ENCODE peak calls at places on chromosomes 13 and 19, in eight cellular contexts. One of them, this sample, is unnamed.

GRCh38 chr19:10086904-10087256 is 763 bp downstream of the SHFL start:
- DNase-seq in heart right ventricle: no peak
- DNase-seq in left lung: no peak
- DNase-seq in ascending aorta: no peak
- DNase-seq in cardiac muscle cell: peak; percentile 22
- DNase-seq in tibial nerve: no peak
- DNase-seq in endodermal cell: no peak
- DNase-seq in keratinocyte: no peak
- DNase-seq in this sample: no peak

GRCh38 chr13:73922728-73923393 is 211.3 kb downstream of the KLF12 start:
- DNase-seq in heart right ventricle: no peak
- DNase-seq in left lung: no peak
- DNase-seq in ascending aorta: no peak
- DNase-seq in cardiac muscle cell: peak; percentile 8
- DNase-seq in tibial nerve: no peak
- DNase-seq in endodermal cell: no peak
- DNase-seq in keratinocyte: no peak
- DNase-seq in this sample: no peak

GRCh38 chr19:49665301-49666119 is at the start of the genes BCL2L12 and IRF3:
- DNase-seq in heart right ventricle: peak; percentile 98
- DNase-seq in left lung: peak; percentile 98
- DNase-seq in ascending aorta: peak; percentile 98
- DNase-seq in cardiac muscle cell: peak; percentile 97
- DNase-seq in tibial nerve: peak; percentile 98
- DNase-seq in endodermal cell: peak; percentile 98
- DNase-seq in keratinocyte: peak; percentile 80
- DNase-seq in this sample: peak; percentile 79

GRCh38 chr19:34766386-34766785 is 6.6 kb downstream of the ZNF599 start:
- DNase-seq in heart right ventricle: no peak
- DNase-seq in left lung: no peak
- DNase-seq in ascending aorta: no peak
- DNase-seq in cardiac muscle cell: no peak
- DNase-seq in tibial nerve: no peak
- DNase-seq in endodermal cell: no peak
- DNase-seq in keratinocyte: no peak
- DNase-seq in this sample: no peak

GRCh38 chr13:113420833-113421600 is 32.3 kb downstream of the ADPRHL1 start:
- DNase-seq in heart right ventricle: no peak
- DNase-seq in left lung: no peak
- DNase-seq in ascending aorta: no peak
- DNase-seq in cardiac muscle cell: no peak
- DNase-seq in tibial nerve: no peak
- DNase-seq in endodermal cell: no peak
- DNase-seq in keratinocyte: no peak
- DNase-seq in this sample: no peak

GRCh38 chr13:24279267-24279666 is 30.1 kb upstream of the C1QTNF9 start:
- DNase-seq in heart right ventricle: no peak
- DNase-seq in left lung: no peak
- DNase-seq in ascending aorta: no peak
- DNase-seq in cardiac muscle cell: no peak
- DNase-seq in tibial nerve: no peak
- DNase-seq in endodermal cell: peak; percentile 37
- DNase-seq in keratinocyte: no peak
- DNase-seq in this sample: no peak

GRCh38 chr13:98275711-98276171 is 98.7 kb upstream of the RNF113B start:
- DNase-seq in heart right ventricle: no peak
- DNase-seq in left lung: no peak
- DNase-seq in ascending aorta: no peak
- DNase-seq in cardiac muscle cell: no peak
- DNase-seq in tibial nerve: no peak
- DNase-seq in endodermal cell: no peak
- DNase-seq in keratinocyte: no peak
- DNase-seq in this sample: no peak

GRCh38 chr19:12759686-12760085 is 8.1 kb downstream of the BEST2 start:
- DNase-seq in heart right ventricle: no peak
- DNase-seq in left lung: no peak
- DNase-seq in ascending aorta: no peak
- DNase-seq in cardiac muscle cell: no peak
- DNase-seq in tibial nerve: no peak
- DNase-seq in endodermal cell: no peak
- DNase-seq in keratinocyte: no peak
- DNase-seq in this sample: no peak

GRCh38 chr13:35484384-35484783 is 7.9 kb upstream of the MAB21L1 start:
- DNase-seq in heart right ventricle: no peak
- DNase-seq in left lung: no peak
- DNase-seq in ascending aorta: no peak
- DNase-seq in cardiac muscle cell: no peak
- DNase-seq in tibial nerve: no peak
- DNase-seq in endodermal cell: no peak
- DNase-seq in keratinocyte: no peak
- DNase-seq in this sample: no peak

GRCh38 chr13:23778879-23779278 is 110.3 kb downstream of the MIPEP start:
- DNase-seq in heart right ventricle: no peak
- DNase-seq in left lung: no peak
- DNase-seq in ascending aorta: no peak
- DNase-seq in cardiac muscle cell: peak; percentile 61
- DNase-seq in tibial nerve: no peak
- DNase-seq in endodermal cell: no peak
- DNase-seq in keratinocyte: no peak
- DNase-seq in this sample: no peak

GRCh38 chr13:46575843-46576242 is 22.9 kb downstream of the LRCH1 start:
- DNase-seq in heart right ventricle: peak; percentile 36
- DNase-seq in left lung: no peak
- DNase-seq in ascending aorta: peak; percentile 79
- DNase-seq in cardiac muscle cell: peak; percentile 91
- DNase-seq in tibial nerve: no peak
- DNase-seq in endodermal cell: no peak
- DNase-seq in keratinocyte: no peak
- DNase-seq in this sample: no peak

GRCh38 chr13:112619730-112620639 is 32.0 kb upstream of the TUBGCP3 start:
- DNase-seq in heart right ventricle: no peak
- DNase-seq in left lung: peak; percentile 65
- DNase-seq in ascending aorta: no peak
- DNase-seq in cardiac muscle cell: peak; percentile 12
- DNase-seq in tibial nerve: no peak
- DNase-seq in endodermal cell: peak; percentile 93
- DNase-seq in keratinocyte: no peak
- DNase-seq in this sample: no peak

DNA sequence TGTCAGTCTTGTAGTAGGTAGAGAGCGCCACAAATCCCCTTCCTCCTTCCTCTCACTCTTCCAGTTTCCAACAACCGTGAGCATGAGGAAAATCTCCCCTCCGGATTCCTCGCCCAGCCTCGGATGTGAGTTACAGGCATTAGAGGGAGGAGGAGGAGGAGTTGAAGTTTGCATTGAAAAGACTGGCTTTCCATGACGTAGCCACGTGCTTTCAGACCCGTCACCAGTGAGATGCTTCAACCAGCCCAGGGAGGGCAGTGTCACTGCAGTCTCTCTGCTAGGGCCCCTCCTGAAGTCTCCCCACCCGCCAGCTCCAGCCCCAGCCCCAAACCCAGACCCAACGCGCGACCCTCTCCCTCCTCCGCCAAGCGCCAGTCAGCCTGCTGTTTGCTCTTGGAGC is 444 bp upstream of the FGF14 start:
- DNase-seq in heart right ventricle: peak; percentile 42
- DNase-seq in left lung: no peak
- DNase-seq in ascending aorta: peak; percentile 65
- DNase-seq in cardiac muscle cell: peak; percentile 20
- DNase-seq in tibial nerve: no peak
- DNase-seq in endodermal cell: peak; percentile 87
- DNase-seq in keratinocyte: no peak
- DNase-seq in this sample: no peak
- H3K4me3 ChIP-seq in heart right ventricle: peak overlapping the region; percentile 66
- H3K4me3 ChIP-seq in left lung: no peak overlapping the region
- H3K4me3 ChIP-seq in ascending aorta: peak overlapping the region; percentile 83
- H3K4me3 ChIP-seq in cardiac muscle cell: no peak overlapping the region
- H3K4me3 ChIP-seq in tibial nerve: peak overlapping the region; percentile 44
- H3K4me3 ChIP-seq in endodermal cell: peak overlapping the region; percentile 81
- H3K4me3 ChIP-seq in keratinocyte: no peak overlapping the region
- H3K4me3 ChIP-seq in this sample: no peak overlapping the region

GRCh38 chr13:110330491-110331001 is 23.5 kb downstream of the COL4A2 start:
- DNase-seq in heart right ventricle: no peak
- DNase-seq in left lung: no peak
- DNase-seq in ascending aorta: peak; percentile 63
- DNase-seq in cardiac muscle cell: peak; percentile 33
- DNase-seq in tibial nerve: no peak
- DNase-seq in endodermal cell: no peak
- DNase-seq in keratinocyte: no peak
- DNase-seq in this sample: no peak
- H3K36me3 ChIP-seq in heart right ventricle: peaks cover 5% of the 10 kb centered on the region
- H3K36me3 ChIP-seq in left lung: no peaks in the 10 kb centered on the region
- H3K36me3 ChIP-seq in ascending aorta: peaks cover 12% of the 10 kb centered on the region
- H3K36me3 ChIP-seq in cardiac muscle cell: no peaks in the 10 kb centered on the region
- H3K36me3 ChIP-seq in tibial nerve: no peaks in the 10 kb centered on the region
- H3K36me3 ChIP-seq in endodermal cell: peaks cover 87% of the 10 kb centered on the region
- H3K36me3 ChIP-seq in keratinocyte: peaks cover 5% of the 10 kb centered on the region
- H3K36me3 ChIP-seq in this sample: no peaks in the 10 kb centered on the region

GRCh38 chr19:35901055-35901644 is 810 bp upstream of the NFKBID start:
- DNase-seq in heart right ventricle: no peak
- DNase-seq in left lung: no peak
- DNase-seq in ascending aorta: no peak
- DNase-seq in cardiac muscle cell: peak; percentile 25
- DNase-seq in tibial nerve: no peak
- DNase-seq in endodermal cell: no peak
- DNase-seq in keratinocyte: no peak
- DNase-seq in this sample: peak; percentile 45

GRCh38 chr19:35896643-35897040 is 3.7 kb downstream of the NFKBID start:
- DNase-seq in heart right ventricle: no peak
- DNase-seq in left lung: no peak
- DNase-seq in ascending aorta: no peak
- DNase-seq in cardiac muscle cell: no peak
- DNase-seq in tibial nerve: no peak
- DNase-seq in endodermal cell: no peak
- DNase-seq in keratinocyte: no peak
- DNase-seq in this sample: no peak

GRCh38 chr19:35901854-35902661 is at the start of gene HCST:
- DNase-seq in heart right ventricle: no peak
- DNase-seq in left lung: peak; percentile 42
- DNase-seq in ascending aorta: no peak
- DNase-seq in cardiac muscle cell: peak; percentile 12
- DNase-seq in tibial nerve: no peak
- DNase-seq in endodermal cell: no peak
- DNase-seq in keratinocyte: no peak
- DNase-seq in this sample: peak; percentile 22

GRCh38 chr19:35897706-35898451 is 2.5 kb downstream of the NFKBID start:
- DNase-seq in heart right ventricle: no peak
- DNase-seq in left lung: no peak
- DNase-seq in ascending aorta: no peak
- DNase-seq in cardiac muscle cell: no peak
- DNase-seq in tibial nerve: no peak
- DNase-seq in endodermal cell: no peak
- DNase-seq in keratinocyte: no peak
- DNase-seq in this sample: no peak

DNA sequence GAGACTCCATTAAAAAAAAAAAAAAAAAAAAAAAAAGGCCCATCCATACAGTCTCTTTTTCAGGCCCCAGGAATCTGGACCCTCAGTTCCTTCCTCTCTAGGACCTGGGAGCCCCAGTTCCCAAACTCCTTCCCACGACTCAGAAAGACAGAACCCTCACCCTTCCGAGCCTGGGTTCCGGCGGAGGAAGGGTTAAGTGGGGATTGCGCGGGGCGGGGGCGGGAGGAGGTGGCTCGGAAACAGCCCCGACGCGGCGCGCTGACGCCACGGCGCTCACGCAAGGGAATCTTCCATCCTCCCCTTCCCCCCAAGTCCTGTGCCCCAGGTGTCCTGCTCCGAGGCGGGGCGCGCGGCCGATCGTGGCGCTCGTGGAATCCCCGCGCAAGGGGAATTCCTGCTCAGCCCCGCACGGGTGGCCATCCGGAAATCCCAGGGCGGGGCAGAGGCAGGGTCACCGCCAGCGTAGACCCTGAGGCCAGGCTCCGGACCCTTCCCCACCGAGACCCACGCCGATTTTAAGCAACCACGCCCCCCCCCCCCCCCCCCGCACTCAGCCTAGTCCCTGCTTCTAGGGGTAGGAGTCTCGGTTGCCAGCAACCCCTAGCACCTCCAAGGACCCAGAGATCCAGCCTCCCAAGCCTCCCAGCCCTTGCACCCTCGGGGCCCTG is 659 bp downstream of the NFKBID start:
- DNase-seq in heart right ventricle: peak; percentile 83
- DNase-seq in left lung: peak; percentile 91
- DNase-seq in ascending aorta: peak; percentile 84
- DNase-seq in cardiac muscle cell: peak; percentile 82
- DNase-seq in tibial nerve: peak; percentile 65
- DNase-seq in endodermal cell: peak; percentile 83
- DNase-seq in keratinocyte: no peak
- DNase-seq in this sample: no peak
- TF ChIP-seq CTCF in heart right ventricle: no peak
- TF ChIP-seq CTCF in left lung: no peak
- TF ChIP-seq CTCF in ascending aorta: no peak
- TF ChIP-seq CTCF in cardiac muscle cell: no peak
- TF ChIP-seq CTCF in tibial nerve: no peak
- TF ChIP-seq CTCF in endodermal cell: no peak
- TF ChIP-seq CTCF in keratinocyte: no peak
- TF ChIP-seq CTCF in this sample: no peak

GRCh38 chr13:50078512-50079277 is 63.5 kb downstream of the KCNRG start:
- DNase-seq in heart right ventricle: no peak
- DNase-seq in left lung: no peak
- DNase-seq in ascending aorta: no peak
- DNase-seq in cardiac muscle cell: no peak
- DNase-seq in tibial nerve: no peak
- DNase-seq in endodermal cell: no peak
- DNase-seq in keratinocyte: no peak
- DNase-seq in this sample: no peak
- H3K4me3 ChIP-seq in heart right ventricle: peak overlapping the region; percentile 69
- H3K4me3 ChIP-seq in left lung: peak overlapping the region; percentile 60
- H3K4me3 ChIP-seq in ascending aorta: peak overlapping the region; percentile 95
- H3K4me3 ChIP-seq in cardiac muscle cell: no peak overlapping the region
- H3K4me3 ChIP-seq in tibial nerve: peak overlapping the region; percentile 71
- H3K4me3 ChIP-seq in endodermal cell: peak overlapping the region; percentile 86
- H3K4me3 ChIP-seq in keratinocyte: no peak overlapping the region
- H3K4me3 ChIP-seq in this sample: no peak overlapping the region

GRCh38 chr19:7969560-7969949 is 26.1 kb upstream of the TIMM44 start:
- DNase-seq in heart right ventricle: no peak
- DNase-seq in left lung: no peak
- DNase-seq in ascending aorta: no peak
- DNase-seq in cardiac muscle cell: no peak
- DNase-seq in tibial nerve: no peak
- DNase-seq in endodermal cell: no peak
- DNase-seq in keratinocyte: no peak
- DNase-seq in this sample: no peak
- H3K36me3 ChIP-seq in heart right ventricle: peaks cover 92% of the 10 kb centered on the region
- H3K36me3 ChIP-seq in left lung: peaks cover 92% of the 10 kb centered on the region
- H3K36me3 ChIP-seq in ascending aorta: peaks cover 85% of the 10 kb centered on the region
- H3K36me3 ChIP-seq in cardiac muscle cell: peaks cover 37% of the 10 kb centered on the region
- H3K36me3 ChIP-seq in tibial nerve: peaks cover 20% of the 10 kb centered on the region
- H3K36me3 ChIP-seq in endodermal cell: peaks cover 78% of the 10 kb centered on the region
- H3K36me3 ChIP-seq in keratinocyte: peaks cover 49% of the 10 kb centered on the region
- H3K36me3 ChIP-seq in this sample: peaks cover 23% of the 10 kb centered on the region

GRCh38 chr19:42465827-42466280 is 23.1 kb upstream of the CXCL17 start:
- DNase-seq in heart right ventricle: no peak
- DNase-seq in left lung: no peak
- DNase-seq in ascending aorta: no peak
- DNase-seq in cardiac muscle cell: no peak
- DNase-seq in tibial nerve: no peak
- DNase-seq in endodermal cell: peak; percentile 52
- DNase-seq in keratinocyte: no peak
- DNase-seq in this sample: no peak
- TF ChIP-seq CTCF in heart right ventricle: no peak
- TF ChIP-seq CTCF in left lung: no peak
- TF ChIP-seq CTCF in ascending aorta: no peak
- TF ChIP-seq CTCF in cardiac muscle cell: no peak
- TF ChIP-seq CTCF in tibial nerve: no peak
- TF ChIP-seq CTCF in endodermal cell: peak; percentile 46
- TF ChIP-seq CTCF in keratinocyte: no peak
- TF ChIP-seq CTCF in this sample: no peak